ENCODE peak calls at places on chromosomes 1 and 21, in ten cellular contexts. U is bronchial epithelial cell, Q is endothelial cell of umbilical vein, B is Calu3, J is heart left ventricle, X is breast epithelium, A is GM20000, F is neural crest cell, K is HL-60, Y is cardiac muscle cell. S is an unnamed sample.

GRCh38 chr1:26733982-26734381 is 38.2 kb downstream of the ARID1A start:
- DNase-seq in Y (peak), J (no peak), Q (no peak), F (no peak), X (no peak), A (no peak), B (no peak), U (peak), K (no peak), S (peak)

GRCh38 chr1:9711466-9712020 is 60.0 kb downstream of the PIK3CD start:
- DNase-seq in B (no peak), X (no peak), K (no peak), F (no peak), Y (no peak), J (no peak), Q (no peak), A (no peak), U (no peak), S (no peak)

GRCh38 chr21:42991992-42992740 is 17.8 kb downstream of the PKNOX1 start:
- DNase-seq in X (no peak), Q (peak), U (peak), K (peak), F (no peak), B (no peak), A (no peak), J (peak), Y (peak), S (no peak)

GRCh38 chr1:234629026-234629425 is 19.0 kb upstream of the IRF2BP2 start:
- DNase-seq in Y (no peak), A (no peak), Q (no peak), K (no peak), J (no peak), X (no peak), F (no peak), B (no peak), U (no peak), S (no peak)

GRCh38 chr1:230337266-230337665 is 88.9 kb downstream of the PGBD5 start:
- DNase-seq in Q (no peak), A (no peak), J (no peak), U (no peak), Y (no peak), K (no peak), B (no peak), F (no peak), X (no peak), S (no peak)

GRCh38 chr1:114152211-114153050 is 1.2 kb downstream of the SYT6 start:
- DNase-seq in Y (peak), F (peak), X (no peak), J (peak), U (no peak), B (no peak), A (peak), K (peak), Q (peak), S (no peak)

GRCh38 chr1:9473032-9473792 is 66.1 kb upstream of the SLC25A33 start:
- DNase-seq in J (peak), U (peak), Y (peak), Q (peak), F (peak), A (no peak), K (no peak), X (peak), B (peak), S (peak)

GRCh38 chr1:9573723-9574122 is 15.0 kb upstream of the TMEM201 start:
- DNase-seq in K (peak), Y (peak), Q (no peak), B (no peak), A (no peak), F (no peak), J (no peak), X (no peak), U (no peak), S (no peak)

GRCh38 chr1:173853074-173853473 is 14.7 kb downstream of the GAS5 start:
- DNase-seq in K (no peak), B (no peak), A (no peak), Q (peak), X (no peak), J (no peak), Y (peak), F (no peak), U (peak), S (no peak)

GRCh38 chr1:59509341-59509869 is 212.5 kb downstream of the FGGY start:
- DNase-seq in U (no peak), B (no peak), Y (no peak), F (no peak), Q (no peak), A (no peak), X (no peak), K (no peak), J (no peak), S (no peak)

GRCh38 chr1:158506369-158506987 is 34.5 kb downstream of the OR10R2 start:
- DNase-seq in X (no peak), F (peak), U (peak), A (peak), B (peak), Q (peak), Y (peak), K (peak), J (no peak), S (peak)

GRCh38 chr21:15022608-15023261 is 42.1 kb downstream of the NRIP1 start:
- DNase-seq in J (no peak), A (no peak), B (no peak), U (peak), F (no peak), Y (no peak), Q (no peak), X (no peak), K (no peak), S (no peak)
- TF ChIP-seq CTCF in J (no peak), A (no peak), B (no peak), U (no peak), F (peak), Y (no peak), Q (no peak), X (no peak), K (no peak), S (no peak)

GRCh38 chr1:247638011-247638410 is 32.6 kb downstream of the OR2G3 start:
- DNase-seq in K (no peak), B (no peak), A (no peak), Y (no peak), U (no peak), X (no peak), Q (no peak), F (no peak), J (peak), S (no peak)
- TF ChIP-seq CTCF in K (no peak), B (no peak), A (no peak), Y (no peak), U (no peak), X (no peak), Q (no peak), F (no peak), J (no peak), S (no peak)

DNA sequence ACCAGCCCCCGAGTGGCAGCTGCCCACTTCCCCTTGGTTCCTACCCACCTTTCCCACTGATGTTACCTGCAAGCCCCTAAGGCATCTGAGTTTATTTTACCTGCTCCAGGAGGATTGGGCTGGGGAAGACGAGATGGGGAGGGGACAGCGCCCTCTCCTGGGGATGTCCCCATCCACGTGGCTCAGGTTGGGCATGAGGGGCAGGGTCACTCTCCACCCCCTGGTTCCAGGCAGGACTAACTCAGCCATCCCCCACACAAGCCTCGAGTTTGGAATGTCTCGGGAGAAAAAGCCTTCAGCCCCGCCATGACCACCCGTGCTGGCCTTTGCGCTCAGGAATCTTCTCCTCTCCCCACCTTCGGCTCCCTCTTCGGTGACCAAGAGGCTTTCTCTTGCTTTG is 90.0 kb downstream of the ARHGEF10L start:
- DNase-seq in F (no peak), J (no peak), Q (no peak), X (no peak), Y (no peak), B (no peak), U (no peak), A (no peak), K (no peak), S (peak)
- TF ChIP-seq CTCF in F (peak), J (peak), Q (no peak), X (no peak), Y (peak), B (peak), U (peak), A (no peak), K (peak), S (no peak)

DNA sequence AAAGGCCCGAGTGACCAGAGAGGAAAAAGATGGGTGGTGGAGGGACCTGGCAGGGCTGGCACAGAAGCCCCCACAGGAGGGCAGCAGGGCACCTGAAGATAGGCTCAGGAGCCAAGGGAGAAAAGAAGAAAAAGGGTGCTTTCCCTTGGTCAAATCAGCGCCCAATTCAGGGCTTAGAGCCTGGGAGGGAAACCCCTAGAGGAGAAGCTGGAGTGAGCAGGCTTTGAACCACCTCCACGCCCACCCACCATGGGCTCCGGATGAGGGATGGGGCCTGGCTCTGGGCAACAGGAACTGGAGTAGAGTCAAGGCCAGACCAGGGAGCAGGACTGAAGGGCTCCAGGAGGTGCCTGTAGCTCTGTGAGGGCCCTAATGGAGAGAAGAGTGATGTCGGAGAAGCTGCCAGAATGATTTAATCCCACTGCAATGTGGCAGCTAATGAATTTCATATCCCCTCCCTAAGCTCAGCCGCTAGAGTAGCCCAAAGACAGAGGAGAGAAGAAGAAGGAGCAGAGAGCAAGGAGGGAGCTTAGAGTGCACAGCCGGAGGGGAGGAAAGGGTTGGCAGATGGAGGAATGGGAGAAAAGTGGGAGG is 12.0 kb upstream of the PRELP start:
- DNase-seq in F (no peak), B (no peak), K (no peak), A (no peak), U (no peak), Q (no peak), X (no peak), Y (peak), J (no peak), S (no peak)
- TF ChIP-seq CTCF in F (no peak), B (no peak), K (no peak), A (no peak), U (no peak), Q (no peak), X (no peak), Y (no peak), J (no peak), S (no peak)